ENCODE peak calls at places on chromosome X, in ten cellular contexts. One of them, this sample, is unnamed.

GRCh38 chrX:19361701-19362100 is 18.0 kb downstream of the PDHA1 start:
- DNase-seq in type B pancreatic cell: no peak
- DNase-seq in CD8-positive, alpha-beta T cell: no peak
- DNase-seq in astrocyte of the spinal cord: no peak
- DNase-seq in astrocyte: no peak
- DNase-seq in activated naive CD4-positive, alpha-beta T cell: no peak
- DNase-seq in NCI-H2171 treated with DMSO at 0.1 percent for 48 hours: no peak
- DNase-seq in stimulated activated naive CD4-positive, alpha-beta T cell: no peak
- DNase-seq in upper lobe of right lung: no peak
- DNase-seq in Calu3: no peak
- DNase-seq in this sample: no peak

GRCh38 chrX:86133761-86134160 is 14.5 kb upstream of the DACH2 start:
- DNase-seq in CD8-positive, alpha-beta T cell: no peak
- DNase-seq in astrocyte of the spinal cord: no peak
- DNase-seq in activated naive CD4-positive, alpha-beta T cell: no peak
- DNase-seq in Calu3: no peak
- DNase-seq in stimulated activated naive CD4-positive, alpha-beta T cell: no peak
- DNase-seq in upper lobe of right lung: no peak
- DNase-seq in astrocyte: no peak
- DNase-seq in NCI-H2171 treated with DMSO at 0.1 percent for 48 hours: peak; percentile 0
- DNase-seq in type B pancreatic cell: no peak
- DNase-seq in this sample: no peak

GRCh38 chrX:20189171-20189570 is 47.5 kb upstream of the EIF1AX start:
- DNase-seq in NCI-H2171 treated with DMSO at 0.1 percent for 48 hours: no peak
- DNase-seq in Calu3: no peak
- DNase-seq in upper lobe of right lung: no peak
- DNase-seq in astrocyte: no peak
- DNase-seq in stimulated activated naive CD4-positive, alpha-beta T cell: no peak
- DNase-seq in activated naive CD4-positive, alpha-beta T cell: no peak
- DNase-seq in astrocyte of the spinal cord: no peak
- DNase-seq in type B pancreatic cell: no peak
- DNase-seq in CD8-positive, alpha-beta T cell: no peak
- DNase-seq in this sample: no peak

GRCh38 chrX:69466546-69466945 is 37.6 kb upstream of the NALF2 start:
- DNase-seq in NCI-H2171 treated with DMSO at 0.1 percent for 48 hours: no peak
- DNase-seq in astrocyte of the spinal cord: no peak
- DNase-seq in Calu3: no peak
- DNase-seq in CD8-positive, alpha-beta T cell: no peak
- DNase-seq in stimulated activated naive CD4-positive, alpha-beta T cell: no peak
- DNase-seq in activated naive CD4-positive, alpha-beta T cell: no peak
- DNase-seq in upper lobe of right lung: no peak
- DNase-seq in astrocyte: no peak
- DNase-seq in type B pancreatic cell: no peak
- DNase-seq in this sample: no peak

GRCh38 chrX:31209005-31209612 is 137.3 kb upstream of the FTHL17 start:
- DNase-seq in astrocyte of the spinal cord: no peak
- DNase-seq in upper lobe of right lung: no peak
- DNase-seq in activated naive CD4-positive, alpha-beta T cell: no peak
- DNase-seq in Calu3: no peak
- DNase-seq in CD8-positive, alpha-beta T cell: no peak
- DNase-seq in type B pancreatic cell: no peak
- DNase-seq in astrocyte: peak; percentile 16
- DNase-seq in stimulated activated naive CD4-positive, alpha-beta T cell: no peak
- DNase-seq in NCI-H2171 treated with DMSO at 0.1 percent for 48 hours: no peak
- DNase-seq in this sample: no peak

GRCh38 chrX:3962511-3963350 is 249.3 kb upstream of the PRKX start:
- DNase-seq in astrocyte of the spinal cord: peak; percentile 45
- DNase-seq in activated naive CD4-positive, alpha-beta T cell: no peak
- DNase-seq in astrocyte: no peak
- DNase-seq in upper lobe of right lung: no peak
- DNase-seq in Calu3: peak; percentile 65
- DNase-seq in stimulated activated naive CD4-positive, alpha-beta T cell: no peak
- DNase-seq in CD8-positive, alpha-beta T cell: no peak
- DNase-seq in type B pancreatic cell: no peak
- DNase-seq in NCI-H2171 treated with DMSO at 0.1 percent for 48 hours: peak; percentile 27
- DNase-seq in this sample: no peak

GRCh38 chrX:136468391-136469103 is 19.2 kb upstream of the BRS3 start:
- DNase-seq in Calu3: no peak
- DNase-seq in stimulated activated naive CD4-positive, alpha-beta T cell: no peak
- DNase-seq in CD8-positive, alpha-beta T cell: no peak
- DNase-seq in activated naive CD4-positive, alpha-beta T cell: no peak
- DNase-seq in upper lobe of right lung: no peak
- DNase-seq in astrocyte: no peak
- DNase-seq in NCI-H2171 treated with DMSO at 0.1 percent for 48 hours: peak; percentile 28
- DNase-seq in astrocyte of the spinal cord: no peak
- DNase-seq in type B pancreatic cell: no peak
- DNase-seq in this sample: peak; percentile 1

GRCh38 chrX:39809326-39809725 is 288.4 kb downstream of the BCOR start:
- DNase-seq in stimulated activated naive CD4-positive, alpha-beta T cell: no peak
- DNase-seq in Calu3: no peak
- DNase-seq in activated naive CD4-positive, alpha-beta T cell: no peak
- DNase-seq in CD8-positive, alpha-beta T cell: no peak
- DNase-seq in type B pancreatic cell: no peak
- DNase-seq in NCI-H2171 treated with DMSO at 0.1 percent for 48 hours: no peak
- DNase-seq in upper lobe of right lung: no peak
- DNase-seq in astrocyte of the spinal cord: peak; percentile 52
- DNase-seq in astrocyte: peak; percentile 75
- DNase-seq in this sample: no peak

This sample was measured in NCI-H2029 treated with DMSO at 0.1 percent for 48 hours.